ENCODE peak calls at places on chromosomes 1 and 21, in six cellular contexts. W is IMR-90; G is NCI-H1930; O is lower leg skin; Y is Calu3; T is stimulated activated CD8-positive, alpha-beta memory T cell treated with anti-CD3 and anti-CD28 coated beads, Interleukin-7, amount 100 ng/mL, for 1 hour. L is an unnamed sample.

GRCh38 chr1:33036051-33036525 is 595 bp downstream of the AK2 start:
- DNase-seq in Y (no peak), T (no peak), O (no peak), G (no peak), W (peak; percentile 19), L (no peak)

GRCh38 chr21:44755227-44755626 is 43.9 kb upstream of the TSPEAR start:
- DNase-seq in T (no peak), G (no peak), Y (no peak), W (no peak), O (no peak), L (no peak)

GRCh38 chr21:42737969-42738590 is 84.7 kb downstream of the PDE9A start:
- DNase-seq in G (no peak), W (no peak), Y (peak; percentile 24), T (no peak), O (no peak), L (no peak)

GRCh38 chr1:167764458-167765330 is 42.9 kb downstream of the MPZL1 start:
- DNase-seq in O (no peak), G (no peak), W (peak; percentile 56), Y (no peak), T (no peak), L (no peak)

GRCh38 chr1:23854568-23854967 is 13.5 kb downstream of the FUCA1 start:
- DNase-seq in Y (peak; percentile 4), T (no peak), G (no peak), W (no peak), O (no peak), L (peak; percentile 23)

GRCh38 chr1:190169311-190170067 is 308.2 kb downstream of the BRINP3 start:
- DNase-seq in G (no peak), Y (no peak), W (peak; percentile 78), T (no peak), O (no peak), L (no peak)

GRCh38 chr1:64042331-64043100 is 160.9 kb upstream of the UBE2U start:
- DNase-seq in T (no peak), G (no peak), O (no peak), W (peak; percentile 98), Y (no peak), L (no peak)

GRCh38 chr1:60984066-60984799 is 98.1 kb upstream of the NFIA start:
- DNase-seq in W (peak; percentile 8), G (no peak), O (peak; percentile 86), Y (no peak), T (no peak), L (no peak)

GRCh38 chr1:210129092-210129491 is 103.5 kb upstream of the SERTAD4 start:
- DNase-seq in T (no peak), G (no peak), Y (no peak), O (no peak), W (no peak), L (no peak)

GRCh38 chr1:51642739-51643142 is 25.8 kb downstream of the OSBPL9 start:
- DNase-seq in T (no peak), Y (no peak), W (peak; percentile 96), G (no peak), O (no peak), L (no peak)

GRCh38 chr1:29120955-29121485 is 2.7 kb downstream of the TMEM200B start:
- DNase-seq in Y (no peak), G (peak; percentile 19), W (peak; percentile 16), T (peak; percentile 29), O (no peak), L (no peak)

GRCh38 chr1:195173753-195174152 is 1434.5 kb downstream of the KCNT2 start:
- DNase-seq in T (no peak), W (no peak), O (no peak), G (no peak), Y (no peak), L (no peak)

GRCh38 chr1:899636-900317 is 23.9 kb upstream of the SAMD11 start:
- DNase-seq in G (no peak), T (no peak), Y (no peak), O (peak; percentile 49), W (no peak), L (no peak)

GRCh38 chr1:51472349-51472748 is 46.7 kb downstream of the EPS15 start:
- DNase-seq in O (no peak), W (peak; percentile 35), T (no peak), G (no peak), Y (no peak), L (no peak)

GRCh38 chr1:15296602-15297321 is 49.7 kb downstream of the FHAD1 start:
- DNase-seq in T (no peak), O (no peak), G (no peak), W (peak; percentile 17), Y (no peak), L (no peak)

GRCh38 chr1:235972316-235973090 is 92.4 kb downstream of the NID1 start:
- DNase-seq in T (no peak), Y (no peak), W (peak; percentile 89), O (no peak), G (no peak), L (no peak)

GRCh38 chr21:34889537-34890257 is 159.4 kb downstream of the RUNX1 start:
- DNase-seq in Y (peak; percentile 84), O (peak; percentile 95), G (peak; percentile 57), T (peak; percentile 51), W (peak; percentile 77), L (peak; percentile 80)

GRCh38 chr1:96596226-96596625 is 125.4 kb upstream of the PTBP2 start:
- DNase-seq in W (peak; percentile 3), T (no peak), Y (peak; percentile 58), O (no peak), G (no peak), L (no peak)

GRCh38 chr1:222466150-222466865 is 81.6 kb downstream of the HHIPL2 start:
- DNase-seq in G (no peak), W (no peak), O (no peak), T (no peak), Y (no peak), L (no peak)

GRCh38 chr1:160863422-160864131 is 890 bp upstream of the CD244 start:
- DNase-seq in Y (no peak), O (no peak), G (no peak), W (no peak), T (no peak), L (no peak)

GRCh38 chr1:98870959-98871903 is 133.4 kb downstream of the PLPPR5 start:
- DNase-seq in Y (peak; percentile 1), T (no peak), G (no peak), O (no peak), W (no peak), L (no peak)

GRCh38 chr21:45545236-45545570 is 3.0 kb upstream of the SLC19A1 start:
- DNase-seq in Y (no peak), W (no peak), O (no peak), T (no peak), G (no peak), L (no peak)

GRCh38 chr1:2413495-2414296 is 1.3 kb upstream of the PEX10 start:
- DNase-seq in O (no peak), T (no peak), Y (no peak), W (no peak), G (no peak), L (no peak)

GRCh38 chr1:150187560-150187931 is 37.8 kb downstream of the PLEKHO1 start:
- DNase-seq in G (no peak), O (no peak), W (no peak), Y (no peak), T (no peak), L (no peak)

GRCh38 chr1:210907406-210907805 is 226.5 kb downstream of the KCNH1 start:
- DNase-seq in G (no peak), W (no peak), T (no peak), O (no peak), Y (no peak), L (no peak)

GRCh38 chr1:211688421-211688820 is 13.0 kb upstream of the NEK2 start:
- DNase-seq in T (no peak), Y (no peak), O (no peak), W (no peak), G (no peak), L (no peak)

GRCh38 chr1:31423418-31423947 is 10.5 kb downstream of the SERINC2 start:
- DNase-seq in G (no peak), W (no peak), Y (no peak), O (no peak), T (no peak), L (no peak)

GRCh38 chr1:222829868-222830267 is 15.0 kb downstream of the DISP1 start:
- DNase-seq in G (no peak), O (no peak), Y (no peak), W (peak; percentile 82), T (no peak), L (no peak)